ENCODE peak calls at places on chromosome 14, in six cellular contexts. Y, T, C, W, X and I are unnamed samples.

GRCh38 chr14:65357091-65357490 is 55.4 kb upstream of the FUT8 start:
- DNase-seq in Y (no peak), T (no peak), C (no peak), W (peak; percentile 24), X (no peak), I (no peak)

GRCh38 chr14:60618200-60618599 is 31.1 kb downstream of the SIX1 start:
- DNase-seq in Y (no peak), T (peak; percentile 84), C (no peak), W (no peak), X (no peak), I (no peak)

GRCh38 chr14:34785223-34786006 is 71.0 kb upstream of the CFL2 start:
- DNase-seq in Y (no peak), T (no peak), C (no peak), W (no peak), X (peak; percentile 47), I (no peak)

GRCh38 chr14:37230551-37231194 is 32.9 kb downstream of the MIPOL1 start:
- DNase-seq in Y (peak; percentile 75), T (peak; percentile 90), C (no peak), W (peak; percentile 71), X (peak; percentile 34), I (no peak)

GRCh38 chr14:91415794-91416743 is 1.6 kb downstream of the CCDC88C start:
- DNase-seq in Y (no peak), T (peak; percentile 70), C (peak; percentile 60), W (no peak), X (peak; percentile 82), I (peak; percentile 83)

GRCh38 chr14:90820958-90821357 is 4.7 kb upstream of the TTC7B start:
- DNase-seq in Y (peak; percentile 15), T (no peak), C (peak; percentile 65), W (peak; percentile 29), X (no peak), I (peak; percentile 73)

GRCh38 chr14:57692671-57693070 is 173.2 kb downstream of the SLC35F4 start:
- DNase-seq in Y (peak; percentile 24), T (peak; percentile 26), C (no peak), W (peak; percentile 72), X (no peak), I (no peak)

GRCh38 chr14:77133718-77134338 is 7.8 kb downstream of the ZDHHC22 start:
- DNase-seq in Y (no peak), T (no peak), C (peak; percentile 40), W (peak; percentile 36), X (no peak), I (peak; percentile 30)

GRCh38 chr14:94451826-94452225 is 774 bp downstream of the SERPINA11 start:
- DNase-seq in Y (no peak), T (no peak), C (no peak), W (no peak), X (no peak), I (no peak)

GRCh38 chr14:65096323-65097089 is 5.8 kb downstream of the MAX start:
- DNase-seq in Y (no peak), T (no peak), C (no peak), W (peak; percentile 31), X (no peak), I (no peak)

GRCh38 chr14:92917956-92918355 is 5.0 kb upstream of the CHGA start:
- DNase-seq in Y (no peak), T (no peak), C (no peak), W (no peak), X (no peak), I (no peak)

GRCh38 chr14:62179367-62180018 is 417.3 kb downstream of the SNAPC1 start:
- DNase-seq in Y (peak; percentile 91), T (peak; percentile 84), C (no peak), W (peak; percentile 90), X (peak; percentile 26), I (no peak)

GRCh38 chr14:104101651-104102281 is 16.3 kb downstream of the ASPG start:
- DNase-seq in Y (no peak), T (no peak), C (no peak), W (no peak), X (no peak), I (no peak)

GRCh38 chr14:99430491-99430890 is 50.2 kb downstream of the SETD3 start:
- DNase-seq in Y (peak; percentile 8), T (no peak), C (peak; percentile 40), W (no peak), X (no peak), I (peak; percentile 33)

GRCh38 chr14:73295198-73295796 is 58.0 kb downstream of the PAPLN start:
- DNase-seq in Y (peak; percentile 51), T (peak; percentile 65), C (peak; percentile 5), W (peak; percentile 35), X (no peak), I (peak; percentile 36)

GRCh38 chr14:61671086-61671485 is 24.2 kb upstream of the HIF1A start:
- DNase-seq in Y (no peak), T (no peak), C (no peak), W (no peak), X (no peak), I (peak; percentile 55)

GRCh38 chr14:69953266-69953905 is 74.2 kb downstream of the SMOC1 start:
- DNase-seq in Y (no peak), T (no peak), C (no peak), W (no peak), X (peak; percentile 43), I (no peak)

GRCh38 chr14:92323031-92323915 is at the start of gene SLC24A4:
- DNase-seq in Y (peak; percentile 23), T (no peak), C (no peak), W (no peak), X (peak; percentile 9), I (no peak)

GRCh38 chr14:24430143-24430681 is 458 bp downstream of the KHNYN start:
- DNase-seq in Y (no peak), T (peak; percentile 52), C (peak; percentile 22), W (peak; percentile 85), X (peak; percentile 53), I (peak; percentile 47)

GRCh38 chr14:51395361-51395849 is 155.4 kb downstream of the TMX1 start:
- DNase-seq in Y (no peak), T (no peak), C (no peak), W (peak; percentile 99), X (peak; percentile 6), I (no peak)

GRCh38 chr14:31229009-31229408 is 21.4 kb upstream of the HECTD1 start:
- DNase-seq in Y (no peak), T (no peak), C (no peak), W (no peak), X (no peak), I (no peak)

GRCh38 chr14:68235011-68235410 is 415.4 kb downstream of the RAD51B start:
- DNase-seq in Y (no peak), T (no peak), C (no peak), W (no peak), X (no peak), I (no peak)

GRCh38 chr14:22231022-22231421 is 358.0 kb downstream of the DAD1 start:
- DNase-seq in Y (no peak), T (no peak), C (peak; percentile 1), W (no peak), X (no peak), I (peak; percentile 58)

GRCh38 chr14:76936483-76936882 is 92.0 kb downstream of the IRF2BPL start:
- DNase-seq in Y (no peak), T (no peak), C (no peak), W (peak; percentile 62), X (no peak), I (no peak)

GRCh38 chr14:68574461-68574860 is 218.4 kb downstream of the ZFP36L1 start:
- DNase-seq in Y (no peak), T (no peak), C (no peak), W (no peak), X (no peak), I (no peak)

GRCh38 chr14:103332143-103332919 is 1.7 kb upstream of the EIF5 start:
- DNase-seq in Y (no peak), T (no peak), C (no peak), W (no peak), X (no peak), I (no peak)